ENCODE peak calls at places on chromosomes 4 and X, in nine cellular contexts. One of them, this sample, is unnamed.

GRCh38 chrX:72272868-72273267 is 4.2 kb downstream of the RPS4X start:
- DNase-seq in OCI-LY7: no peak
- DNase-seq in IMR-90: peak
- DNase-seq in kidney epithelial cell: peak
- DNase-seq in AG09309: no peak
- DNase-seq in mesothelial cell of epicardium: no peak
- DNase-seq in GM20000: no peak
- DNase-seq in cardiac muscle cell: no peak
- DNase-seq in BE2C: no peak
- DNase-seq in this sample: no peak

GRCh38 chr4:155675709-155676429 is 9.2 kb downstream of the GUCY1A1 start:
- DNase-seq in IMR-90: no peak
- DNase-seq in cardiac muscle cell: no peak
- DNase-seq in kidney epithelial cell: no peak
- DNase-seq in AG09309: peak
- DNase-seq in GM20000: peak
- DNase-seq in mesothelial cell of epicardium: no peak
- DNase-seq in BE2C: no peak
- DNase-seq in OCI-LY7: no peak
- DNase-seq in this sample: no peak

GRCh38 chr4:52889354-52889753 is 27.2 kb downstream of the RASL11B start:
- DNase-seq in GM20000: no peak
- DNase-seq in OCI-LY7: no peak
- DNase-seq in kidney epithelial cell: no peak
- DNase-seq in BE2C: no peak
- DNase-seq in AG09309: no peak
- DNase-seq in cardiac muscle cell: no peak
- DNase-seq in IMR-90: no peak
- DNase-seq in mesothelial cell of epicardium: no peak
- DNase-seq in this sample: no peak

GRCh38 chrX:111829345-111829744 is 46.6 kb upstream of the TRPC5OS start:
- DNase-seq in mesothelial cell of epicardium: no peak
- DNase-seq in kidney epithelial cell: no peak
- DNase-seq in cardiac muscle cell: no peak
- DNase-seq in AG09309: no peak
- DNase-seq in BE2C: no peak
- DNase-seq in OCI-LY7: no peak
- DNase-seq in GM20000: no peak
- DNase-seq in IMR-90: no peak
- DNase-seq in this sample: no peak

GRCh38 chr4:141037441-141037840 is 95.8 kb downstream of the RNF150 start:
- DNase-seq in cardiac muscle cell: no peak
- DNase-seq in GM20000: no peak
- DNase-seq in AG09309: no peak
- DNase-seq in mesothelial cell of epicardium: no peak
- DNase-seq in kidney epithelial cell: no peak
- DNase-seq in IMR-90: no peak
- DNase-seq in BE2C: no peak
- DNase-seq in OCI-LY7: no peak
- DNase-seq in this sample: no peak

GRCh38 chr4:2596153-2596552 is 59.7 kb downstream of the FAM193A start:
- DNase-seq in AG09309: no peak
- DNase-seq in IMR-90: no peak
- DNase-seq in BE2C: no peak
- DNase-seq in mesothelial cell of epicardium: no peak
- DNase-seq in kidney epithelial cell: no peak
- DNase-seq in cardiac muscle cell: no peak
- DNase-seq in OCI-LY7: no peak
- DNase-seq in GM20000: no peak
- DNase-seq in this sample: no peak

GRCh38 chr4:98318521-98318920 is 57.3 kb downstream of the RAP1GDS1 start:
- DNase-seq in cardiac muscle cell: no peak
- DNase-seq in GM20000: no peak
- DNase-seq in BE2C: no peak
- DNase-seq in OCI-LY7: no peak
- DNase-seq in IMR-90: no peak
- DNase-seq in mesothelial cell of epicardium: no peak
- DNase-seq in AG09309: no peak
- DNase-seq in kidney epithelial cell: no peak
- DNase-seq in this sample: no peak

GRCh38 chrX:43266487-43266886 is 389.6 kb upstream of the MAOA start:
- DNase-seq in AG09309: no peak
- DNase-seq in BE2C: no peak
- DNase-seq in mesothelial cell of epicardium: no peak
- DNase-seq in GM20000: no peak
- DNase-seq in kidney epithelial cell: no peak
- DNase-seq in IMR-90: no peak
- DNase-seq in cardiac muscle cell: no peak
- DNase-seq in OCI-LY7: no peak
- DNase-seq in this sample: no peak

GRCh38 chr4:84826681-84827080 is 139.8 kb downstream of the WDFY3 start:
- DNase-seq in IMR-90: no peak
- DNase-seq in cardiac muscle cell: no peak
- DNase-seq in OCI-LY7: no peak
- DNase-seq in kidney epithelial cell: no peak
- DNase-seq in mesothelial cell of epicardium: no peak
- DNase-seq in BE2C: no peak
- DNase-seq in GM20000: no peak
- DNase-seq in AG09309: no peak
- DNase-seq in this sample: no peak

GRCh38 chr4:65668201-65669007 is 1.9 kb downstream of the EPHA5 start:
- DNase-seq in cardiac muscle cell: peak
- DNase-seq in kidney epithelial cell: no peak
- DNase-seq in mesothelial cell of epicardium: no peak
- DNase-seq in IMR-90: no peak
- DNase-seq in GM20000: peak
- DNase-seq in OCI-LY7: no peak
- DNase-seq in BE2C: peak
- DNase-seq in AG09309: no peak
- DNase-seq in this sample: no peak

GRCh38 chr4:183571350-183572076 is 66.7 kb downstream of the ING2 start:
- DNase-seq in IMR-90: peak
- DNase-seq in kidney epithelial cell: peak
- DNase-seq in OCI-LY7: no peak
- DNase-seq in GM20000: no peak
- DNase-seq in AG09309: no peak
- DNase-seq in mesothelial cell of epicardium: no peak
- DNase-seq in BE2C: no peak
- DNase-seq in cardiac muscle cell: peak
- DNase-seq in this sample: no peak

GRCh38 chrX:51853251-51853650 is 40.2 kb upstream of the MAGED1 start:
- DNase-seq in AG09309: no peak
- DNase-seq in IMR-90: no peak
- DNase-seq in cardiac muscle cell: no peak
- DNase-seq in OCI-LY7: no peak
- DNase-seq in mesothelial cell of epicardium: no peak
- DNase-seq in kidney epithelial cell: no peak
- DNase-seq in BE2C: no peak
- DNase-seq in GM20000: no peak
- DNase-seq in this sample: no peak

GRCh38 chr4:93710101-93710846 is 118.3 kb upstream of the ATOH1 start:
- DNase-seq in BE2C: peak
- DNase-seq in cardiac muscle cell: peak
- DNase-seq in mesothelial cell of epicardium: no peak
- DNase-seq in OCI-LY7: no peak
- DNase-seq in IMR-90: no peak
- DNase-seq in kidney epithelial cell: no peak
- DNase-seq in GM20000: peak
- DNase-seq in AG09309: no peak
- DNase-seq in this sample: no peak
- TF ChIP-seq CTCF in BE2C: peak
- TF ChIP-seq CTCF in cardiac muscle cell: no peak
- TF ChIP-seq CTCF in mesothelial cell of epicardium: no peak
- TF ChIP-seq CTCF in OCI-LY7: peak
- TF ChIP-seq CTCF in IMR-90: no peak
- TF ChIP-seq CTCF in kidney epithelial cell: peak
- TF ChIP-seq CTCF in GM20000: peak
- TF ChIP-seq CTCF in AG09309: no peak
- TF ChIP-seq CTCF in this sample: peak

DNA sequence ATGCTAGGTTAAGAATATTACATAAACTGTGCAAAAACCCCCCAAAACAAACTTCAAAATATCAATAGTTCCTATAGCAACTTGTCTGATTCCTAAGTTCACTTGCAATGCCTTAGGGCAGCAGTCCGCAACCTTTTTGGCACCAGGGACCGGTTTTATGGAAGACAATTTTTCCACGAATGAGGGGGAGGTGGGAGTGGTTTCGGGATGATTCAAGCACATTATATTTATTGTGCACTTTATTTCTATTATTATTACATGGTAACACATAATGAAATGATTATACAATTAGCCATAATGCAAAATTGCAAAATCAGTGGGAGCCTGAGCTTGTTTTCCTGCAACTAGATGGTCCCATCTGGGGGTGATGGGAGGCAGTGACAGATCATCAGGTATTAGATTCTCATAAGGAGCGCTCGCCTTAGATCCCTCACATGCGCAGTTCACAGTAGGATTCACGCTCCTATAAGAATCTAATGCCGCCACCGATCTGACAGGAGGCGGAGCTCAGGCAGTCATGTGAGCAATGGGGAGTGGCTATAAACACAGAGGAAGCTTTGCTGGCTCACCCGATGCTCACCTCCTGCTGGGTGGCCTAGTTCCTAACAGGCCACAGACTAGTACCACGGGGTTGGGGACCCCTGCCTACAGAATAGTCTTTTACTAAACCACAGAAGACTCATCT is 39.7 kb downstream of the ACOX3 start:
- DNase-seq in OCI-LY7: peak
- DNase-seq in IMR-90: no peak
- DNase-seq in cardiac muscle cell: no peak
- DNase-seq in BE2C: no peak
- DNase-seq in mesothelial cell of epicardium: no peak
- DNase-seq in GM20000: no peak
- DNase-seq in AG09309: no peak
- DNase-seq in kidney epithelial cell: no peak
- DNase-seq in this sample: no peak
- TF ChIP-seq CTCF in OCI-LY7: no peak
- TF ChIP-seq CTCF in IMR-90: no peak
- TF ChIP-seq CTCF in cardiac muscle cell: no peak
- TF ChIP-seq CTCF in BE2C: no peak
- TF ChIP-seq CTCF in mesothelial cell of epicardium: no peak
- TF ChIP-seq CTCF in GM20000: no peak
- TF ChIP-seq CTCF in AG09309: no peak
- TF ChIP-seq CTCF in kidney epithelial cell: no peak
- TF ChIP-seq CTCF in this sample: no peak

GRCh38 chrX:86023806-86024205 is 23.6 kb downstream of the CHM start:
- DNase-seq in AG09309: no peak
- DNase-seq in BE2C: no peak
- DNase-seq in GM20000: no peak
- DNase-seq in cardiac muscle cell: no peak
- DNase-seq in kidney epithelial cell: no peak
- DNase-seq in OCI-LY7: no peak
- DNase-seq in IMR-90: no peak
- DNase-seq in mesothelial cell of epicardium: no peak
- DNase-seq in this sample: no peak

GRCh38 chrX:86016189-86016588 is 31.2 kb downstream of the CHM start:
- DNase-seq in AG09309: no peak
- DNase-seq in mesothelial cell of epicardium: no peak
- DNase-seq in BE2C: no peak
- DNase-seq in IMR-90: no peak
- DNase-seq in GM20000: no peak
- DNase-seq in OCI-LY7: no peak
- DNase-seq in cardiac muscle cell: no peak
- DNase-seq in kidney epithelial cell: no peak
- DNase-seq in this sample: no peak

DNA sequence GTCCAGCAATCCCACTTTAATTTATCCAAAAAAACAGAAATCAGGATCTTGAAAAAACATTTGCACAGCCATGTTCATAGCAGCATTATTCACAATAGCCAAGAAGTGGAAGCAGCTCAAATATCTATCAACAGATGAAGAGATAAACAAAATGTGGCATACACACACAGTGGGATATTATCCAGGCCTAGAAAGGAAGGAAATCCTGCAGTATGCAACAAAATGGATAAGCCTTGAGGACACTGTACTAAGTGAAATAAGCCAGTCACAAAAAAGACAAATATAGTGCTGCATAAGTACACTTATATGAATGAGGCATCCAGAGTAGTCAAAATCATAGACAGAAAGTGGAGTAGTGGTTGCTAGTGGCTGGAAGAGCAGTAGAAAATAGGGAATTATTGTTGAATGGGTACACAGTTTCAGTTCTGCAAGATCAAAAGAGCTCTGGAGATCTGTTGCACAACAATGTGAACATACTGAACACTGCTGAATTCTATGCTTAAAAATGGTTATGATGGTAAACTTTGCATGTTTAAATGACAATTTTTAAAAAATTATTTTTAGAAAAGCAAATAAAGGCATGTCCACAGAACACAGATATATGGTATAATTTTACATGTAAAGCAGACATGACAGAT is 25.6 kb downstream of the CHM start:
- DNase-seq in IMR-90: no peak
- DNase-seq in GM20000: no peak
- DNase-seq in AG09309: no peak
- DNase-seq in mesothelial cell of epicardium: no peak
- DNase-seq in cardiac muscle cell: no peak
- DNase-seq in BE2C: no peak
- DNase-seq in kidney epithelial cell: no peak
- DNase-seq in OCI-LY7: no peak
- DNase-seq in this sample: no peak
- TF ChIP-seq CTCF in IMR-90: no peak
- TF ChIP-seq CTCF in GM20000: no peak
- TF ChIP-seq CTCF in AG09309: no peak
- TF ChIP-seq CTCF in mesothelial cell of epicardium: no peak
- TF ChIP-seq CTCF in cardiac muscle cell: no peak
- TF ChIP-seq CTCF in BE2C: no peak
- TF ChIP-seq CTCF in kidney epithelial cell: no peak
- TF ChIP-seq CTCF in OCI-LY7: no peak
- TF ChIP-seq CTCF in this sample: no peak

GRCh38 chrX:74138943-74139342 is 165.0 kb upstream of the ZCCHC13 start:
- DNase-seq in BE2C: no peak
- DNase-seq in OCI-LY7: no peak
- DNase-seq in IMR-90: no peak
- DNase-seq in cardiac muscle cell: no peak
- DNase-seq in mesothelial cell of epicardium: no peak
- DNase-seq in AG09309: no peak
- DNase-seq in GM20000: no peak
- DNase-seq in kidney epithelial cell: no peak
- DNase-seq in this sample: no peak

GRCh38 chrX:74132265-74132664 is 171.7 kb upstream of the ZCCHC13 start:
- DNase-seq in OCI-LY7: no peak
- DNase-seq in kidney epithelial cell: no peak
- DNase-seq in AG09309: no peak
- DNase-seq in GM20000: no peak
- DNase-seq in cardiac muscle cell: no peak
- DNase-seq in BE2C: no peak
- DNase-seq in IMR-90: no peak
- DNase-seq in mesothelial cell of epicardium: no peak
- DNase-seq in this sample: no peak

DNA sequence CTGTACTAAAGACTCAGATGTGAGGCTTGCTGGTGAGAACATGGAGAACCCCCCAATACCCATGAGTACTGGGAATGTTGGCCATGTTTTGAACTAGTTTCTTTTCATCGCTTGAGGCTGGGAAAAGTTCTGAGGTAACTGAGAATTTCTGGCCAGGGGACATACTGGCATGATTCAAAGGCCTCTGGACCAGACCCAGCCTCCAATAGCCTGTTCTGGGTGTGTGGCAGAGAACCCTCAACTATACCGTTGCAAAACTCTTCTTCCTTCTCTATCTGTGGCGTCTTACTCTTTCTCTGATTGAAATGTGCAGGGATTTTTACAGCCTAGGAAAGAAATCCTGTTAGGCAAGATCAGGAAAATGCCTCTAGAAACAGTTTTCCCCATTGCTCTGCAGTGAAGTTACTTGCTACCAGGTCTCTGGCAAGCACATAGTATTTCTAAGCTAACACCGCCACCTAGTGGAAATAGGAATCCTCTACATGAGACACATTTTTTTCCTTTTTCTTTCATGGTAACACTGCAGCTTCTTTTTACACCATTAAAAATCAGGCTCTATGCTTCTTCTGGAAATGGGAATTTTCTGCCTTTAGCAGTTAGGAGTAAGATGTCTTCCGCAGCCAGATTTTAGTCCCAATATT is 170.7 kb upstream of the ZCCHC13 start:
- DNase-seq in mesothelial cell of epicardium: no peak
- DNase-seq in BE2C: peak
- DNase-seq in GM20000: peak
- DNase-seq in IMR-90: peak
- DNase-seq in kidney epithelial cell: peak
- DNase-seq in AG09309: peak
- DNase-seq in cardiac muscle cell: peak
- DNase-seq in OCI-LY7: peak
- DNase-seq in this sample: peak
- TF ChIP-seq CTCF in mesothelial cell of epicardium: peak
- TF ChIP-seq CTCF in BE2C: peak
- TF ChIP-seq CTCF in GM20000: peak
- TF ChIP-seq CTCF in IMR-90: peak
- TF ChIP-seq CTCF in kidney epithelial cell: peak
- TF ChIP-seq CTCF in AG09309: peak
- TF ChIP-seq CTCF in cardiac muscle cell: peak
- TF ChIP-seq CTCF in OCI-LY7: peak
- TF ChIP-seq CTCF in this sample: peak